ENCODE peak calls at places on chromosomes 11 and 22, in ten cellular contexts. One of them, this sample, is unnamed.

GRCh38 chr11:132402056-132402684 is 1031.8 kb downstream of the NTM start:
- DNase-seq in pancreas: no peak
- DNase-seq in psoas muscle: no peak
- DNase-seq in fibroblast of villous mesenchyme: no peak
- DNase-seq in testis: peak; percentile 42
- DNase-seq in PC-9: no peak
- DNase-seq in suprapubic skin: no peak
- DNase-seq in astrocyte of the cerebellum: peak; percentile 20
- DNase-seq in kidney: no peak
- DNase-seq in BJ: no peak
- DNase-seq in this sample: peak; percentile 62

GRCh38 chr22:32175751-32176644 is 16.9 kb upstream of the C22orf42 start:
- DNase-seq in pancreas: no peak
- DNase-seq in psoas muscle: no peak
- DNase-seq in fibroblast of villous mesenchyme: no peak
- DNase-seq in testis: no peak
- DNase-seq in PC-9: no peak
- DNase-seq in suprapubic skin: peak; percentile 63
- DNase-seq in astrocyte of the cerebellum: no peak
- DNase-seq in kidney: no peak
- DNase-seq in BJ: no peak
- DNase-seq in this sample: no peak

GRCh38 chr11:103829596-103829995 is 206.8 kb upstream of the DDI1 start:
- DNase-seq in pancreas: no peak
- DNase-seq in psoas muscle: no peak
- DNase-seq in fibroblast of villous mesenchyme: no peak
- DNase-seq in testis: no peak
- DNase-seq in PC-9: no peak
- DNase-seq in suprapubic skin: no peak
- DNase-seq in astrocyte of the cerebellum: no peak
- DNase-seq in kidney: no peak
- DNase-seq in BJ: no peak
- DNase-seq in this sample: no peak

GRCh38 chr11:1298695-1299492 is 10.5 kb downstream of the TOLLIP start:
- DNase-seq in pancreas: peak; percentile 88
- DNase-seq in psoas muscle: peak; percentile 94
- DNase-seq in fibroblast of villous mesenchyme: peak; percentile 92
- DNase-seq in testis: peak; percentile 65
- DNase-seq in PC-9: peak; percentile 66
- DNase-seq in suprapubic skin: peak; percentile 92
- DNase-seq in astrocyte of the cerebellum: no peak
- DNase-seq in kidney: peak; percentile 90
- DNase-seq in BJ: peak; percentile 11
- DNase-seq in this sample: no peak

GRCh38 chr22:44497218-44497903 is 672 bp downstream of the RTL6 start:
- DNase-seq in pancreas: peak; percentile 22
- DNase-seq in psoas muscle: peak; percentile 60
- DNase-seq in fibroblast of villous mesenchyme: peak; percentile 36
- DNase-seq in testis: peak; percentile 37
- DNase-seq in PC-9: peak; percentile 46
- DNase-seq in suprapubic skin: no peak
- DNase-seq in astrocyte of the cerebellum: no peak
- DNase-seq in kidney: peak; percentile 81
- DNase-seq in BJ: no peak
- DNase-seq in this sample: peak; percentile 29

GRCh38 chr11:71311176-71311925 is 59.0 kb upstream of the SHANK2 start:
- DNase-seq in pancreas: no peak
- DNase-seq in psoas muscle: no peak
- DNase-seq in fibroblast of villous mesenchyme: no peak
- DNase-seq in testis: no peak
- DNase-seq in PC-9: no peak
- DNase-seq in suprapubic skin: peak; percentile 53
- DNase-seq in astrocyte of the cerebellum: no peak
- DNase-seq in kidney: no peak
- DNase-seq in BJ: no peak
- DNase-seq in this sample: no peak

GRCh38 chr22:46085831-46086576 is 64.3 kb upstream of the PPARA start:
- DNase-seq in pancreas: peak; percentile 65
- DNase-seq in psoas muscle: peak; percentile 92
- DNase-seq in fibroblast of villous mesenchyme: peak; percentile 95
- DNase-seq in testis: no peak
- DNase-seq in PC-9: peak; percentile 93
- DNase-seq in suprapubic skin: peak; percentile 95
- DNase-seq in astrocyte of the cerebellum: no peak
- DNase-seq in kidney: peak; percentile 95
- DNase-seq in BJ: no peak
- DNase-seq in this sample: no peak

GRCh38 chr11:23727821-23728220 is 769.0 kb upstream of the LUZP2 start:
- DNase-seq in pancreas: no peak
- DNase-seq in psoas muscle: no peak
- DNase-seq in fibroblast of villous mesenchyme: no peak
- DNase-seq in testis: no peak
- DNase-seq in PC-9: peak; percentile 7
- DNase-seq in suprapubic skin: no peak
- DNase-seq in astrocyte of the cerebellum: peak; percentile 23
- DNase-seq in kidney: no peak
- DNase-seq in BJ: no peak
- DNase-seq in this sample: peak; percentile 73

GRCh38 chr11:129440028-129440630 is 64.5 kb downstream of the BARX2 start:
- DNase-seq in pancreas: peak; percentile 44
- DNase-seq in psoas muscle: no peak
- DNase-seq in fibroblast of villous mesenchyme: no peak
- DNase-seq in testis: no peak
- DNase-seq in PC-9: peak; percentile 75
- DNase-seq in suprapubic skin: no peak
- DNase-seq in astrocyte of the cerebellum: no peak
- DNase-seq in kidney: peak; percentile 82
- DNase-seq in BJ: no peak
- DNase-seq in this sample: peak; percentile 1

GRCh38 chr11:129436573-129436972 is 60.9 kb downstream of the BARX2 start:
- DNase-seq in pancreas: no peak
- DNase-seq in psoas muscle: no peak
- DNase-seq in fibroblast of villous mesenchyme: no peak
- DNase-seq in testis: no peak
- DNase-seq in PC-9: no peak
- DNase-seq in suprapubic skin: no peak
- DNase-seq in astrocyte of the cerebellum: no peak
- DNase-seq in kidney: no peak
- DNase-seq in BJ: no peak
- DNase-seq in this sample: no peak

GRCh38 chr11:129434641-129435498 is 59.2 kb downstream of the BARX2 start:
- DNase-seq in pancreas: no peak
- DNase-seq in psoas muscle: no peak
- DNase-seq in fibroblast of villous mesenchyme: no peak
- DNase-seq in testis: no peak
- DNase-seq in PC-9: no peak
- DNase-seq in suprapubic skin: no peak
- DNase-seq in astrocyte of the cerebellum: no peak
- DNase-seq in kidney: no peak
- DNase-seq in BJ: no peak
- DNase-seq in this sample: peak; percentile 8

GRCh38 chr11:129435499-129436245 is 60.0 kb downstream of the BARX2 start:
- DNase-seq in pancreas: no peak
- DNase-seq in psoas muscle: no peak
- DNase-seq in fibroblast of villous mesenchyme: no peak
- DNase-seq in testis: no peak
- DNase-seq in PC-9: peak; percentile 48
- DNase-seq in suprapubic skin: no peak
- DNase-seq in astrocyte of the cerebellum: no peak
- DNase-seq in kidney: no peak
- DNase-seq in BJ: no peak
- DNase-seq in this sample: no peak
- TF ChIP-seq CTCF in pancreas: no peak
- TF ChIP-seq CTCF in psoas muscle: no peak
- TF ChIP-seq CTCF in fibroblast of villous mesenchyme: no peak
- TF ChIP-seq CTCF in testis: no peak
- TF ChIP-seq CTCF in PC-9: no peak
- TF ChIP-seq CTCF in suprapubic skin: no peak
- TF ChIP-seq CTCF in astrocyte of the cerebellum: no peak
- TF ChIP-seq CTCF in kidney: no peak
- TF ChIP-seq CTCF in BJ: no peak
- TF ChIP-seq CTCF in this sample: no peak

GRCh38 chr22:29481265-29482000 is 1.4 kb downstream of the NEFH start:
- DNase-seq in pancreas: peak; percentile 47
- DNase-seq in psoas muscle: no peak
- DNase-seq in fibroblast of villous mesenchyme: peak; percentile 16
- DNase-seq in testis: peak; percentile 73
- DNase-seq in PC-9: no peak
- DNase-seq in suprapubic skin: no peak
- DNase-seq in astrocyte of the cerebellum: no peak
- DNase-seq in kidney: no peak
- DNase-seq in BJ: no peak
- DNase-seq in this sample: no peak

GRCh38 chr22:29482253-29482652 is 2.2 kb downstream of the NEFH start:
- DNase-seq in pancreas: no peak
- DNase-seq in psoas muscle: no peak
- DNase-seq in fibroblast of villous mesenchyme: no peak
- DNase-seq in testis: no peak
- DNase-seq in PC-9: no peak
- DNase-seq in suprapubic skin: no peak
- DNase-seq in astrocyte of the cerebellum: no peak
- DNase-seq in kidney: no peak
- DNase-seq in BJ: no peak
- DNase-seq in this sample: no peak

GRCh38 chr22:29479417-29480261 is at the start of gene NEFH:
- DNase-seq in pancreas: no peak
- DNase-seq in psoas muscle: no peak
- DNase-seq in fibroblast of villous mesenchyme: no peak
- DNase-seq in testis: no peak
- DNase-seq in PC-9: no peak
- DNase-seq in suprapubic skin: no peak
- DNase-seq in astrocyte of the cerebellum: no peak
- DNase-seq in kidney: no peak
- DNase-seq in BJ: no peak
- DNase-seq in this sample: no peak

GRCh38 chr22:29480262-29480511 is 169 bp downstream of the NEFH start:
- DNase-seq in pancreas: no peak
- DNase-seq in psoas muscle: no peak
- DNase-seq in fibroblast of villous mesenchyme: no peak
- DNase-seq in testis: no peak
- DNase-seq in PC-9: no peak
- DNase-seq in suprapubic skin: no peak
- DNase-seq in astrocyte of the cerebellum: no peak
- DNase-seq in kidney: no peak
- DNase-seq in BJ: no peak
- DNase-seq in this sample: no peak

DNA sequence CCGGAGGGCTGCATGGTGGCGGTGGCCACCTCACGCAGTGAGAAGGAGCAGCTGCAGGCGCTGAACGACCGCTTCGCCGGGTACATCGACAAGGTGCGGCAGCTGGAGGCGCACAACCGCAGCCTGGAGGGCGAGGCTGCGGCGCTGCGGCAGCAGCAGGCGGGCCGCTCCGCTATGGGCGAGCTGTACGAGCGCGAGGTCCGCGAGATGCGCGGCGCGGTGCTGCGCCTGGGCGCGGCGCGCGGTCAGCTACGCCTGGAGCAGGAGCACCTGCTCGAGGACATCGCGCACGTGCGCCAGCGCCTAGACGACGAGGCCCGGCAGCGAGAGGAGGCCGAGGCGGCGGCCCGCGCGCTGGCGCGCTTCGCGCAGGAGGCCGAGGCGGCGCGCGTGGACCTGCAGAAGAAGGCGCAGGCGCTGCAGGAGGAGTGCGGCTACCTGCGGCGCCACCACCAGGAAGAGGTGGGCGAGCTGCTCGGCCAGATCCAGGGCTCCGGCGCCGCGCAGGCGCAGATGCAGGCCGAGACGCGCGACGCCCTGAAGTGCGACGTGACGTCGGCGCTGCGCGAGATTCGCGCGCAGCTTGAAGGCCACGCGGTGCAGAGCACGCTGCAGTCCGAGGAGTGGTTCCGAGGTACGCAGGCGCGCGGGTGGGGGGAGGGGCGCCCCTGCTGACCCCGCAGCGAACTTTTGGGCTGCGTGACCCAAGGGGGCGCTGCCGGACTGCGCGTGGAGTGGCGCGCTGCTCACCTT is 670 bp downstream of the NEFH start:
- DNase-seq in pancreas: no peak
- DNase-seq in psoas muscle: no peak
- DNase-seq in fibroblast of villous mesenchyme: peak; percentile 59
- DNase-seq in testis: peak; percentile 82
- DNase-seq in PC-9: peak; percentile 54
- DNase-seq in suprapubic skin: no peak
- DNase-seq in astrocyte of the cerebellum: peak; percentile 5
- DNase-seq in kidney: no peak
- DNase-seq in BJ: no peak
- DNase-seq in this sample: peak; percentile 31
- TF ChIP-seq CTCF in pancreas: no peak
- TF ChIP-seq CTCF in psoas muscle: no peak
- TF ChIP-seq CTCF in fibroblast of villous mesenchyme: no peak
- TF ChIP-seq CTCF in testis: peak; percentile 28
- TF ChIP-seq CTCF in PC-9: no peak
- TF ChIP-seq CTCF in suprapubic skin: no peak
- TF ChIP-seq CTCF in astrocyte of the cerebellum: no peak
- TF ChIP-seq CTCF in kidney: no peak
- TF ChIP-seq CTCF in BJ: no peak
- TF ChIP-seq CTCF in this sample: no peak

GRCh38 chr11:57618438-57618837 is 21.0 kb downstream of the SERPING1 start:
- DNase-seq in pancreas: no peak
- DNase-seq in psoas muscle: no peak
- DNase-seq in fibroblast of villous mesenchyme: no peak
- DNase-seq in testis: no peak
- DNase-seq in PC-9: no peak
- DNase-seq in suprapubic skin: no peak
- DNase-seq in astrocyte of the cerebellum: no peak
- DNase-seq in kidney: no peak
- DNase-seq in BJ: no peak
- DNase-seq in this sample: no peak

GRCh38 chr11:57615308-57615707 is 17.8 kb downstream of the SERPING1 start:
- DNase-seq in pancreas: no peak
- DNase-seq in psoas muscle: no peak
- DNase-seq in fibroblast of villous mesenchyme: no peak
- DNase-seq in testis: no peak
- DNase-seq in PC-9: no peak
- DNase-seq in suprapubic skin: no peak
- DNase-seq in astrocyte of the cerebellum: no peak
- DNase-seq in kidney: no peak
- DNase-seq in BJ: no peak
- DNase-seq in this sample: no peak

GRCh38 chr11:57622263-57622662 is 24.8 kb downstream of the SERPING1 start:
- DNase-seq in pancreas: no peak
- DNase-seq in psoas muscle: no peak
- DNase-seq in fibroblast of villous mesenchyme: no peak
- DNase-seq in testis: no peak
- DNase-seq in PC-9: no peak
- DNase-seq in suprapubic skin: no peak
- DNase-seq in astrocyte of the cerebellum: no peak
- DNase-seq in kidney: no peak
- DNase-seq in BJ: no peak
- DNase-seq in this sample: no peak

GRCh38 chr11:57616595-57616994 is 19.1 kb downstream of the SERPING1 start:
- DNase-seq in pancreas: no peak
- DNase-seq in psoas muscle: no peak
- DNase-seq in fibroblast of villous mesenchyme: no peak
- DNase-seq in testis: no peak
- DNase-seq in PC-9: no peak
- DNase-seq in suprapubic skin: no peak
- DNase-seq in astrocyte of the cerebellum: no peak
- DNase-seq in kidney: no peak
- DNase-seq in BJ: no peak
- DNase-seq in this sample: no peak

DNA sequence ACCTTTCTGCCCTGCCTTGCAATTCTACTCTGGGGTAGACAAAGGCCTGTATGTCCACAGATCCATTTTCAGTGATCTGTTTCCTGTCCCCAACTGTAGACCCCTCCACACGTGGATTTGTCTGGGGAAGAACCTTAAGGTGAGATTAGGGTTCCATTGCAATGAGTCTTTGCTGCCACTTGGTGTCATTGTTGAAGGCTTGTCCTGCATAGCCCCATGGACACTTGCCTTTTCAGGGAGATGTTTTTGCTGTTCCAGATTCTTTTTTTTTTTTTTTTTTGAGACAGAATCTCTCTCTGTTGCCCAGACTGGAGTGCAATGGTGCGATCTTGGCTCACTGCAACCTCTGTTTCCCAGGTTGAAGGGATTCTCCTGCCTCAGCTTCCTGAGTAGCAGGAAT is 21.8 kb downstream of the SERPING1 start:
- DNase-seq in pancreas: no peak
- DNase-seq in psoas muscle: no peak
- DNase-seq in fibroblast of villous mesenchyme: no peak
- DNase-seq in testis: no peak
- DNase-seq in PC-9: no peak
- DNase-seq in suprapubic skin: no peak
- DNase-seq in astrocyte of the cerebellum: no peak
- DNase-seq in kidney: no peak
- DNase-seq in BJ: no peak
- DNase-seq in this sample: no peak
- TF ChIP-seq CTCF in pancreas: no peak
- TF ChIP-seq CTCF in psoas muscle: no peak
- TF ChIP-seq CTCF in fibroblast of villous mesenchyme: no peak
- TF ChIP-seq CTCF in testis: no peak
- TF ChIP-seq CTCF in PC-9: no peak
- TF ChIP-seq CTCF in suprapubic skin: no peak
- TF ChIP-seq CTCF in astrocyte of the cerebellum: peak; percentile 2
- TF ChIP-seq CTCF in kidney: no peak
- TF ChIP-seq CTCF in BJ: peak; percentile 28
- TF ChIP-seq CTCF in this sample: peak; percentile 15

GRCh38 chr11:79762271-79762935 is 321.6 kb upstream of the TENM4 start:
- DNase-seq in pancreas: no peak
- DNase-seq in psoas muscle: no peak
- DNase-seq in fibroblast of villous mesenchyme: no peak
- DNase-seq in testis: peak; percentile 41
- DNase-seq in PC-9: no peak
- DNase-seq in suprapubic skin: no peak
- DNase-seq in astrocyte of the cerebellum: no peak
- DNase-seq in kidney: no peak
- DNase-seq in BJ: no peak
- DNase-seq in this sample: no peak
- TF ChIP-seq CTCF in pancreas: no peak
- TF ChIP-seq CTCF in psoas muscle: no peak
- TF ChIP-seq CTCF in fibroblast of villous mesenchyme: no peak
- TF ChIP-seq CTCF in testis: peak; percentile 21
- TF ChIP-seq CTCF in PC-9: no peak
- TF ChIP-seq CTCF in suprapubic skin: no peak
- TF ChIP-seq CTCF in astrocyte of the cerebellum: no peak
- TF ChIP-seq CTCF in kidney: peak; percentile 37
- TF ChIP-seq CTCF in BJ: no peak
- TF ChIP-seq CTCF in this sample: no peak